ENCODE peak calls at places on chromosomes 3 and 15, in six cellular contexts. M, R, E, C, A and K are unnamed samples.

GRCh38 chr3:18761530-18761929 is 336.4 kb upstream of the SATB1 start:
- DNase-seq in M (no peak), R (no peak), E (no peak), C (no peak), A (no peak), K (no peak)

GRCh38 chr3:165835431-165835830 is 1.8 kb downstream of the BCHE start:
- DNase-seq in M (no peak), R (no peak), E (no peak), C (no peak), A (no peak), K (no peak)

GRCh38 chr3:168040624-168041208 is 55.0 kb downstream of the GOLIM4 start:
- DNase-seq in M (peak; percentile 23), R (peak; percentile 36), E (peak; percentile 49), C (peak; percentile 32), A (no peak), K (peak; percentile 48)

GRCh38 chr3:169575381-169575780 is 88.1 kb downstream of the MECOM start:
- DNase-seq in M (peak; percentile 6), R (peak; percentile 26), E (no peak), C (no peak), A (no peak), K (peak; percentile 27)

GRCh38 chr3:141625506-141625905 is 112.6 kb upstream of the RNF7 start:
- DNase-seq in M (no peak), R (no peak), E (no peak), C (no peak), A (no peak), K (no peak)

GRCh38 chr3:133994166-133994910 is 35.4 kb downstream of the SLCO2A1 start:
- DNase-seq in M (no peak), R (no peak), E (no peak), C (no peak), A (no peak), K (no peak)

GRCh38 chr15:100712226-100712625 is 109.8 kb downstream of the ASB7 start:
- DNase-seq in M (no peak), R (no peak), E (no peak), C (no peak), A (no peak), K (no peak)

GRCh38 chr3:6994081-6994668 is 133.3 kb downstream of the GRM7 start:
- DNase-seq in M (no peak), R (peak; percentile 17), E (no peak), C (peak; percentile 1), A (no peak), K (peak; percentile 12)

GRCh38 chr3:142724682-142725351 is 983 bp downstream of the TRPC1 start:
- DNase-seq in M (peak; percentile 49), R (peak; percentile 71), E (peak; percentile 68), C (peak; percentile 13), A (peak; percentile 34), K (peak; percentile 25)

GRCh38 chr3:52441772-52442332 is 3.1 kb downstream of the SEMA3G start:
- DNase-seq in M (no peak), R (no peak), E (no peak), C (no peak), A (no peak), K (no peak)

GRCh38 chr3:42504334-42505202 is 2.1 kb downstream of the VIPR1 start:
- DNase-seq in M (peak; percentile 59), R (no peak), E (no peak), C (no peak), A (no peak), K (no peak)

GRCh38 chr3:77055841-77056341 is 16.0 kb downstream of the ROBO2 start:
- DNase-seq in M (no peak), R (no peak), E (no peak), C (no peak), A (no peak), K (no peak)

GRCh38 chr15:71349336-71349735 is 234.1 kb downstream of the THSD4 start:
- DNase-seq in M (no peak), R (no peak), E (no peak), C (no peak), A (no peak), K (no peak)

GRCh38 chr3:129608087-129608935 is 1.8 kb upstream of the PLXND1 start:
- DNase-seq in M (peak; percentile 50), R (peak; percentile 72), E (no peak), C (no peak), A (no peak), K (no peak)

GRCh38 chr15:32928876-32929275 is 211.1 kb downstream of the GREM1 start:
- DNase-seq in M (no peak), R (no peak), E (no peak), C (no peak), A (no peak), K (no peak)

GRCh38 chr15:59594493-59594942 is 17.1 kb upstream of the GCNT3 start:
- DNase-seq in M (no peak), R (no peak), E (peak; percentile 84), C (no peak), A (no peak), K (peak; percentile 51)

GRCh38 chr15:99101501-99101900 is 3.4 kb upstream of the SYNM start:
- DNase-seq in M (no peak), R (no peak), E (no peak), C (no peak), A (no peak), K (no peak)

GRCh38 chr15:84878504-84878903 is 6.0 kb upstream of the SLC28A1 start:
- DNase-seq in M (peak; percentile 78), R (peak; percentile 70), E (peak; percentile 22), C (peak; percentile 56), A (peak; percentile 21), K (peak; percentile 82)

GRCh38 chr15:57591237-57591821 is 375 bp upstream of the MYZAP start:
- DNase-seq in M (no peak), R (no peak), E (no peak), C (no peak), A (no peak), K (no peak)

GRCh38 chr15:48333553-48333952 is 2.3 kb downstream of the DUT start:
- DNase-seq in M (no peak), R (no peak), E (peak; percentile 39), C (no peak), A (no peak), K (no peak)

GRCh38 chr3:120415756-120416155 is 35.0 kb downstream of the FSTL1 start:
- DNase-seq in M (no peak), R (no peak), E (no peak), C (no peak), A (no peak), K (no peak)

GRCh38 chr15:68698708-68699107 is 119.9 kb downstream of the CORO2B start:
- DNase-seq in M (no peak), R (no peak), E (no peak), C (no peak), A (no peak), K (no peak)

GRCh38 chr3:23810342-23811116 is 4.8 kb downstream of the UBE2E1 start:
- DNase-seq in M (peak; percentile 32), R (peak; percentile 87), E (peak; percentile 41), C (no peak), A (peak; percentile 59), K (peak; percentile 65)

GRCh38 chr15:90645873-90646605 is 71.1 kb upstream of the BLM start:
- DNase-seq in M (no peak), R (no peak), E (no peak), C (no peak), A (no peak), K (no peak)

GRCh38 chr3:86225461-86225860 is 765.5 kb downstream of the VGLL3 start:
- DNase-seq in M (no peak), R (no peak), E (no peak), C (no peak), A (no peak), K (no peak)

GRCh38 chr3:55180936-55181535 is 253.2 kb upstream of the LRTM1 start:
- DNase-seq in M (peak; percentile 32), R (peak; percentile 38), E (peak; percentile 11), C (no peak), A (no peak), K (peak; percentile 11)

GRCh38 chr3:14335774-14336413 is 66.5 kb upstream of the SLC6A6 start:
- DNase-seq in M (no peak), R (no peak), E (no peak), C (no peak), A (no peak), K (no peak)

GRCh38 chr3:14337828-14338227 is 64.6 kb upstream of the SLC6A6 start:
- DNase-seq in M (no peak), R (no peak), E (no peak), C (no peak), A (no peak), K (no peak)

GRCh38 chr3:14338898-14339458 is 63.4 kb upstream of the SLC6A6 start:
- DNase-seq in M (no peak), R (no peak), E (no peak), C (no peak), A (no peak), K (no peak)

GRCh38 chr3:14336414-14337285 is 65.8 kb upstream of the SLC6A6 start:
- DNase-seq in M (no peak), R (no peak), E (peak; percentile 35), C (no peak), A (no peak), K (peak; percentile 97)

DNA sequence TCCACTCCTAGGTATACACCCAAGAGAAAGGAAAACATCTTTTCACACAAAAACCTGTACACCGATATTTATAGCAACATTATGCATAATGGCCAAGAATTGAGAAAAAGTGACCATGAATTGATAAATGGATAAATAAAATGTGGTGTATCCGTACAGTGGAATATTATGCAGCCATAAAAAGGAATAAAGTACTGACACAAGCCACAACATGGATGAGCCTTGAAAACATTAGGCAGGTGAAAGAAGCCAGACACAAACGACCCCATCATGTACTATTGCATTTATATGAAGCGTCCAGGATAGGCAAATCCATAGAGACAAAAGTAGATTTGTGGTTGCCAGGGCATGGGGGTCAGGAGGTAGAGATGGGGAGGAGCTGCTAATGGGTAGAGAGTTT is 64.2 kb upstream of the SLC6A6 start:
- DNase-seq in M (no peak), R (no peak), E (no peak), C (no peak), A (no peak), K (no peak)
- TF ChIP-seq JUND in M (no peak), R (no peak), E (no peak), C (no peak), A (no peak), K (no peak)

GRCh38 chr3:31743690-31744089 is 211.0 kb downstream of the STT3B start:
- DNase-seq in M (no peak), R (no peak), E (no peak), C (no peak), A (no peak), K (no peak)

GRCh38 chr3:31735667-31736066 is 202.9 kb downstream of the STT3B start:
- DNase-seq in M (no peak), R (no peak), E (no peak), C (no peak), A (no peak), K (no peak)

GRCh38 chr3:31738423-31738822 is 205.7 kb downstream of the STT3B start:
- DNase-seq in M (no peak), R (no peak), E (no peak), C (no peak), A (no peak), K (no peak)

GRCh38 chr3:31740397-31740796 is 207.7 kb downstream of the STT3B start:
- DNase-seq in M (no peak), R (no peak), E (no peak), C (no peak), A (no peak), K (no peak)
- TF ChIP-seq JUND in M (no peak), R (no peak), E (no peak), C (no peak), A (no peak), K (no peak)

GRCh38 chr15:89356634-89357298 is 22.1 kb upstream of the POLG start:
- DNase-seq in M (no peak), R (peak; percentile 79), E (no peak), C (no peak), A (no peak), K (peak; percentile 66)
- TF ChIP-seq JUND in M (no peak), R (no peak), E (no peak), C (no peak), A (no peak), K (no peak)

GRCh38 chr3:153043729-153044314 is 118.2 kb upstream of the RAP2B start:
- DNase-seq in M (no peak), R (no peak), E (no peak), C (no peak), A (no peak), K (no peak)
- TF ChIP-seq JUND in M (no peak), R (no peak), E (no peak), C (no peak), A (no peak), K (no peak)